ENCODE peak calls at places on chromosomes 3 and 15, in six cellular contexts. L is A549, W is HepG2, C is endothelial cell of umbilical vein, R is GM12878, U is K562. Q is an unnamed sample.

GRCh38 chr3:4052691-4053090 is 250.5 kb upstream of the SETMAR start:
- DNase-seq in W (no peak), L (no peak), C (no peak), R (no peak), U (no peak), Q (no peak)

GRCh38 chr3:152298393-152299242 is 29.9 kb downstream of the MBNL1 start:
- DNase-seq in C (peak), U (peak), R (peak), W (peak), L (peak), Q (peak)

GRCh38 chr3:11212301-11212613 is 58.0 kb downstream of the HRH1 start:
- DNase-seq in R (no peak), U (no peak), C (peak), L (no peak), W (no peak), Q (no peak)

GRCh38 chr15:38536201-38536676 is 28.4 kb downstream of the RASGRP1 start:
- DNase-seq in U (no peak), L (no peak), C (no peak), R (no peak), W (no peak), Q (no peak)

GRCh38 chr3:8663177-8664061 is 18.8 kb upstream of the SSUH2 start:
- DNase-seq in C (peak), R (peak), U (peak), W (peak), L (peak), Q (peak)

GRCh38 chr3:78201066-78201465 is 1161.2 kb downstream of the ROBO2 start:
- DNase-seq in C (peak), U (no peak), W (no peak), L (no peak), R (no peak), Q (no peak)

GRCh38 chr15:44489464-44489863 is 47.5 kb upstream of the EIF3J start:
- DNase-seq in W (peak), L (peak), C (peak), U (no peak), R (no peak), Q (peak)

GRCh38 chr3:25962255-25962654 is 172.4 kb downstream of the OXSM start:
- DNase-seq in R (no peak), L (peak), U (no peak), W (peak), C (no peak), Q (no peak)

GRCh38 chr3:57852896-57853295 is 96.8 kb downstream of the SLMAP start:
- DNase-seq in L (peak), W (peak), U (no peak), R (no peak), C (peak), Q (peak)

GRCh38 chr15:70512772-70513362 is 250.5 kb downstream of the UACA start:
- DNase-seq in R (no peak), L (peak), W (peak), U (peak), C (peak), Q (peak)

GRCh38 chr3:185630182-185630622 is 44.1 kb downstream of the SENP2 start:
- DNase-seq in U (no peak), L (peak), W (no peak), C (peak), R (no peak), Q (no peak)

GRCh38 chr3:11159421-11159904 is 5.2 kb downstream of the HRH1 start:
- DNase-seq in R (no peak), U (no peak), W (no peak), L (no peak), C (no peak), Q (peak)

GRCh38 chr3:39920271-39920670 is 110.9 kb downstream of the MYRIP start:
- DNase-seq in W (no peak), R (no peak), U (no peak), C (no peak), L (no peak), Q (no peak)

GRCh38 chr3:194976049-194976451 is 290.4 kb downstream of the FAM43A start:
- DNase-seq in R (no peak), W (no peak), L (no peak), U (no peak), C (no peak), Q (no peak)

GRCh38 chr15:92611150-92611549 is 44.4 kb downstream of the FAM174B start:
- DNase-seq in R (no peak), W (no peak), C (no peak), L (no peak), U (no peak), Q (no peak)
- TF ChIP-seq MYC in R (no peak), W (no peak), C (no peak), L (no peak), U (no peak), Q (no peak)

GRCh38 chr3:138963161-138963560 is 16.1 kb downstream of the FOXL2NB start:
- DNase-seq in W (peak), L (no peak), R (no peak), C (no peak), U (no peak), Q (no peak)
- H3K4me3 ChIP-seq in W (no peak), L (no peak), R (no peak), C (no peak), U (no peak), Q (no peak)

GRCh38 chr15:41285285-41285684 is 47.1 kb downstream of the OIP5 start:
- DNase-seq in C (no peak), W (no peak), R (no peak), U (no peak), L (no peak), Q (no peak)

GRCh38 chr15:41284425-41285177 is 47.8 kb downstream of the OIP5 start:
- DNase-seq in U (no peak), C (peak), L (peak), W (peak), R (no peak), Q (peak)

GRCh38 chr15:41281236-41281635 is 50.2 kb downstream of the CHP1 start:
- DNase-seq in R (no peak), U (no peak), W (peak), L (peak), C (peak), Q (peak)

GRCh38 chr15:41286665-41287333 is 45.6 kb downstream of the OIP5 start:
- DNase-seq in C (no peak), U (no peak), R (no peak), W (no peak), L (no peak), Q (peak)

GRCh38 chr15:41283653-41284424 is 48.6 kb downstream of the OIP5 start:
- DNase-seq in C (peak), U (peak), W (peak), R (peak), L (peak), Q (peak)
- TF ChIP-seq CTCF in C (no peak), U (no peak), W (peak), R (no peak), L (no peak), Q (no peak)

GRCh38 chr15:90809536-90809935 is 58.9 kb upstream of the FURIN start:
- DNase-seq in C (no peak), R (no peak), W (no peak), L (no peak), U (no peak), Q (no peak)

GRCh38 chr15:90807687-90808086 is 60.7 kb upstream of the FURIN start:
- DNase-seq in U (no peak), L (no peak), W (no peak), C (no peak), R (no peak), Q (no peak)

GRCh38 chr15:90808517-90808939 is 59.9 kb upstream of the FURIN start:
- DNase-seq in W (no peak), U (no peak), R (no peak), C (no peak), L (no peak), Q (no peak)

GRCh38 chr15:90812881-90813280 is 55.5 kb upstream of the FURIN start:
- DNase-seq in U (no peak), C (no peak), L (no peak), W (no peak), R (no peak), Q (no peak)

DNA sequence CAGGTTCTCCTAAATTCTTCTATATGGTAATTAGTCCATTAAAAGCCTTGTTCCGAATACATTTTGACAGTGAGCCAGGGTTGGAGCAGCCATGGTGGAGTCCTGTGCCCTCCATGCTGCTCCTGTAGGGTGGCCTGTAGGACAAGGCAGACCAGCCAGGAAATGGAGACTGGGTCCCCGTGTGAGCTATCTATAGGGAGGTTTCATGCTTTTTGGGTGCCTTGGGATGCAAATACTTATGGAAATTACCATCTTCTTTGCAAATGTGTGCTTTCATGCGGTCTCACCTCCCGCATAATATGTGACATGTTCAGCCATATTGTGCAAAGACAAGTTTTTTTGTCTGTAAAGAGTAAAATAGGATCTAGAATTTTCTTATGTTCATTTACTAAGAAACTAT is 58.0 kb upstream of the FURIN start:
- DNase-seq in U (no peak), W (no peak), L (no peak), C (no peak), R (no peak), Q (no peak)
- TF ChIP-seq MYC in U (no peak), W (no peak), L (no peak), C (no peak), R (no peak), Q (no peak)

GRCh38 chr15:65062061-65062460 is 5.7 kb downstream of the RASL12 start:
- DNase-seq in L (no peak), C (no peak), R (no peak), W (no peak), U (no peak), Q (no peak)
- H3K4me3 ChIP-seq in L (no peak), C (no peak), R (no peak), W (no peak), U (no peak), Q (no peak)

DNA sequence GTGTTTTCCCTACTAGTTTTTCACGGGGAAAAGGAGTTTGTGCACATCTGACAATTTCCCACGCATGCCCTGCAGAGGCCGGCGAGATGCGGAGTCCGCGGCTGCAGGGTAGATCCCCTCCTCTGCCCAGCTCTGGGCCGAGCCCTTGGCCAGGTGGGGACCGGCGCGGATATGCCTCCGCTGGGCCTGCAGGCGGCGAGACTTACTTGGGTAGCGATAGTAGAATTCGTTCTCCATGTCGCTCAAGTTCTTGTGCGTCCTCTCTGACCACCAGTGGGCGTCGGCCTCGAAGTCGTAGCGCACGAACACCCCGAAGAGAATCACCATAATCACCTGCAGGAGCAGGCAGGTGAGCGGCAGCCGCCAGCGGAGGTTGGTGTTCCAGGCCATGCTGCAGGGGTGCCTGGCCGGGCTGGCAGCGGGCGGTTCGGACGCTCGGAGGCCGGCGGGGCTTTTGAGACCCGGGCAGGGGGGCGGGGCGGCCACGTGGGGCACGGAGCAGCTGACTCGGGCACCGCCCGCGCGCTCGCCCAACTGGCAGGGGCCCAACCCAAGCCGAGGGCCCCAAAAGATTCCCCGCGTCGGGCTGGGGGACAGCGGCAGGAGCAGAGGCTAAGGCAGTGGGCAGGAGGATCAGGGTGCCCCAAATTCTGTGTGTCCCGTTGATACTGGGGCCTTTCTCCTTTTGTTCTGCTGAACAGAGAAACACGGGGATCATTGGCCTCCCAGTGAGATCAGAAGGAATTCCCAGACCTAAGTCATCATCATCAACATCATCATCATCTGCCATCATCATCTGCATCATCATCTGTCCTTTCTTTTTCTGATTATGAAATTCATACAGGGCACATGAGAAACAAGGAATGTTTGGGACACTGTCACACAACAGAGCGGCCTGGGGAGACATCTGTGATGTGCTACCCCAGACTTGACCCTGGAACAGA is at the start of gene RHCG:
- DNase-seq in W (peak), L (peak), R (no peak), U (peak), C (peak), Q (peak)
- TF ChIP-seq CTCF in W (peak), L (peak), R (peak), U (peak), C (peak), Q (peak)

GRCh38 chr3:157122116-157122515 is 37.8 kb downstream of the CCNL1 start:
- DNase-seq in L (peak), W (peak), U (no peak), R (no peak), C (peak), Q (no peak)
- TF ChIP-seq MYC in L (no peak), W (no peak), U (no peak), R (no peak), C (no peak), Q (no peak)

GRCh38 chr3:46742992-46743391 is 25.3 kb upstream of the PRSS50 start:
- DNase-seq in W (no peak), C (no peak), R (no peak), L (no peak), U (no peak), Q (no peak)
- H3K4me3 ChIP-seq in W (no peak), C (no peak), R (no peak), L (no peak), U (no peak), Q (no peak)

GRCh38 chr3:66572090-66572632 is 71.3 kb upstream of the LRIG1 start:
- DNase-seq in C (no peak), L (no peak), R (no peak), W (no peak), U (no peak), Q (no peak)

GRCh38 chr3:66574091-66574490 is 73.3 kb upstream of the LRIG1 start:
- DNase-seq in C (no peak), R (no peak), U (no peak), W (no peak), L (no peak), Q (no peak)

GRCh38 chr3:66577804-66578203 is 77.0 kb upstream of the LRIG1 start:
- DNase-seq in L (no peak), R (no peak), C (no peak), W (no peak), U (no peak), Q (no peak)

GRCh38 chr3:66572938-66573710 is 72.3 kb upstream of the LRIG1 start:
- DNase-seq in C (no peak), U (no peak), L (no peak), R (no peak), W (peak), Q (peak)
- TF ChIP-seq CTCF in C (no peak), U (peak), L (no peak), R (peak), W (peak), Q (peak)